ENCODE peak calls at places on chromosomes 3 and 15, in ten cellular contexts. One of them, this sample, is unnamed.

GRCh38 chr3:31974454-31974853 is 6.6 kb downstream of the OSBPL10 start:
- DNase-seq in neural progenitor cell: no peak
- DNase-seq in AG10803: no peak
- DNase-seq in posterior vena cava: no peak
- DNase-seq in natural killer cell: no peak
- DNase-seq in fibroblast of lung: peak; percentile 95
- DNase-seq in GDM1: no peak
- DNase-seq in B cell: no peak
- DNase-seq in NCI-H1105 treated with DMSO at 0.1 percent for 48 hours: no peak
- DNase-seq in ureter: no peak
- DNase-seq in this sample: no peak

GRCh38 chr15:60917469-60918130 is 311.5 kb downstream of the RORA start:
- DNase-seq in ureter: peak; percentile 52
- DNase-seq in B cell: no peak
- DNase-seq in AG10803: peak; percentile 47
- DNase-seq in NCI-H1105 treated with DMSO at 0.1 percent for 48 hours: no peak
- DNase-seq in posterior vena cava: no peak
- DNase-seq in fibroblast of lung: peak; percentile 44
- DNase-seq in GDM1: no peak
- DNase-seq in neural progenitor cell: no peak
- DNase-seq in natural killer cell: no peak
- DNase-seq in this sample: no peak

GRCh38 chr15:33278816-33279612 is 31.8 kb upstream of the RYR3 start:
- DNase-seq in GDM1: no peak
- DNase-seq in posterior vena cava: peak; percentile 80
- DNase-seq in fibroblast of lung: peak; percentile 88
- DNase-seq in neural progenitor cell: no peak
- DNase-seq in B cell: no peak
- DNase-seq in ureter: no peak
- DNase-seq in NCI-H1105 treated with DMSO at 0.1 percent for 48 hours: no peak
- DNase-seq in natural killer cell: no peak
- DNase-seq in AG10803: peak; percentile 81
- DNase-seq in this sample: no peak

GRCh38 chr3:57943525-57944312 is 64.5 kb upstream of the FLNB start:
- DNase-seq in fibroblast of lung: no peak
- DNase-seq in posterior vena cava: peak; percentile 70
- DNase-seq in GDM1: no peak
- DNase-seq in neural progenitor cell: no peak
- DNase-seq in B cell: no peak
- DNase-seq in ureter: peak; percentile 43
- DNase-seq in AG10803: no peak
- DNase-seq in natural killer cell: no peak
- DNase-seq in NCI-H1105 treated with DMSO at 0.1 percent for 48 hours: no peak
- DNase-seq in this sample: no peak

GRCh38 chr15:88274534-88275460 is 18.3 kb upstream of the NTRK3 start:
- DNase-seq in B cell: peak; percentile 52
- DNase-seq in posterior vena cava: peak; percentile 86
- DNase-seq in natural killer cell: peak; percentile 27
- DNase-seq in neural progenitor cell: peak; percentile 81
- DNase-seq in fibroblast of lung: peak; percentile 46
- DNase-seq in AG10803: peak; percentile 59
- DNase-seq in GDM1: peak; percentile 41
- DNase-seq in NCI-H1105 treated with DMSO at 0.1 percent for 48 hours: peak; percentile 31
- DNase-seq in ureter: peak; percentile 65
- DNase-seq in this sample: peak; percentile 51

GRCh38 chr15:69718916-69719315 is 266.3 kb downstream of the RPLP1 start:
- DNase-seq in B cell: peak; percentile 49
- DNase-seq in NCI-H1105 treated with DMSO at 0.1 percent for 48 hours: no peak
- DNase-seq in natural killer cell: peak; percentile 46
- DNase-seq in posterior vena cava: no peak
- DNase-seq in neural progenitor cell: no peak
- DNase-seq in fibroblast of lung: no peak
- DNase-seq in ureter: no peak
- DNase-seq in AG10803: no peak
- DNase-seq in GDM1: peak; percentile 44
- DNase-seq in this sample: no peak

GRCh38 chr3:77048186-77048585 is 8.3 kb downstream of the ROBO2 start:
- DNase-seq in posterior vena cava: no peak
- DNase-seq in AG10803: no peak
- DNase-seq in GDM1: no peak
- DNase-seq in fibroblast of lung: no peak
- DNase-seq in neural progenitor cell: no peak
- DNase-seq in NCI-H1105 treated with DMSO at 0.1 percent for 48 hours: no peak
- DNase-seq in B cell: no peak
- DNase-seq in ureter: no peak
- DNase-seq in natural killer cell: no peak
- DNase-seq in this sample: no peak

GRCh38 chr3:89527736-89528335 is 420.4 kb downstream of the EPHA3 start:
- DNase-seq in NCI-H1105 treated with DMSO at 0.1 percent for 48 hours: no peak
- DNase-seq in neural progenitor cell: peak; percentile 50
- DNase-seq in B cell: no peak
- DNase-seq in natural killer cell: no peak
- DNase-seq in AG10803: no peak
- DNase-seq in fibroblast of lung: no peak
- DNase-seq in GDM1: no peak
- DNase-seq in ureter: no peak
- DNase-seq in posterior vena cava: no peak
- DNase-seq in this sample: no peak

GRCh38 chr15:69697913-69698312 is 245.3 kb downstream of the RPLP1 start:
- DNase-seq in ureter: no peak
- DNase-seq in natural killer cell: no peak
- DNase-seq in neural progenitor cell: no peak
- DNase-seq in posterior vena cava: no peak
- DNase-seq in NCI-H1105 treated with DMSO at 0.1 percent for 48 hours: peak; percentile 96
- DNase-seq in GDM1: no peak
- DNase-seq in B cell: peak; percentile 20
- DNase-seq in AG10803: no peak
- DNase-seq in fibroblast of lung: no peak
- DNase-seq in this sample: no peak

GRCh38 chr3:127015282-127016042 is 32.5 kb downstream of the PLXNA1 start:
- DNase-seq in natural killer cell: no peak
- DNase-seq in fibroblast of lung: no peak
- DNase-seq in ureter: no peak
- DNase-seq in neural progenitor cell: peak; percentile 59
- DNase-seq in B cell: no peak
- DNase-seq in posterior vena cava: no peak
- DNase-seq in GDM1: no peak
- DNase-seq in AG10803: no peak
- DNase-seq in NCI-H1105 treated with DMSO at 0.1 percent for 48 hours: peak; percentile 55
- DNase-seq in this sample: no peak

GRCh38 chr3:13009132-13009945 is 63.9 kb downstream of the IQSEC1 start:
- DNase-seq in NCI-H1105 treated with DMSO at 0.1 percent for 48 hours: no peak
- DNase-seq in AG10803: no peak
- DNase-seq in B cell: peak; percentile 87
- DNase-seq in fibroblast of lung: no peak
- DNase-seq in posterior vena cava: peak; percentile 93
- DNase-seq in ureter: peak; percentile 88
- DNase-seq in natural killer cell: peak; percentile 68
- DNase-seq in GDM1: peak; percentile 83
- DNase-seq in neural progenitor cell: no peak
- DNase-seq in this sample: peak; percentile 34